ENCODE peak calls at places on chromosome 21, in four cellular contexts. L, B, J and P are unnamed samples.

GRCh38 chr21:32406405-32406804 is 6.1 kb upstream of the EVA1C start:
- DNase-seq in L (peak; percentile 37), B (no peak), J (no peak), P (no peak)

GRCh38 chr21:17488620-17489019 is 24.2 kb upstream of the CXADR start:
- DNase-seq in L (no peak), B (no peak), J (no peak), P (no peak)

GRCh38 chr21:25790122-25790951 is 55.6 kb downstream of the GABPA start:
- DNase-seq in L (peak; percentile 27), B (peak; percentile 17), J (peak; percentile 41), P (peak; percentile 40)

GRCh38 chr21:38383411-38384245 is 114.6 kb downstream of the ERG start:
- DNase-seq in L (no peak), B (no peak), J (no peak), P (no peak)

GRCh38 chr21:25626752-25627151 is 12.3 kb upstream of the JAM2 start:
- DNase-seq in L (no peak), B (no peak), J (no peak), P (peak; percentile 48)

GRCh38 chr21:34885636-34886553 is 163.2 kb downstream of the RUNX1 start:
- DNase-seq in L (no peak), B (no peak), J (no peak), P (no peak)

GRCh38 chr21:29829514-29830255 is 110.1 kb downstream of the GRIK1 start:
- DNase-seq in L (peak; percentile 1), B (no peak), J (no peak), P (no peak)

GRCh38 chr21:31162827-31163226 is 124.6 kb upstream of the KRTAP19-8 start:
- DNase-seq in L (no peak), B (no peak), J (peak; percentile 70), P (peak; percentile 50)

GRCh38 chr21:29787011-29787909 is 152.5 kb downstream of the GRIK1 start:
- DNase-seq in L (no peak), B (no peak), J (no peak), P (no peak)

GRCh38 chr21:34820051-34820450 is 151.3 kb downstream of the CLIC6 start:
- DNase-seq in L (no peak), B (no peak), J (no peak), P (no peak)

GRCh38 chr21:33300701-33301631 is 23.8 kb upstream of the IFNAR1 start:
- DNase-seq in L (no peak), B (no peak), J (no peak), P (peak; percentile 67)

GRCh38 chr21:37914211-37914900 is 1.9 kb downstream of the KCNJ6 start:
- DNase-seq in L (peak; percentile 34), B (peak; percentile 84), J (peak; percentile 22), P (no peak)

GRCh38 chr21:37045556-37045955 is 27.3 kb downstream of the PIGP start:
- DNase-seq in L (no peak), B (no peak), J (no peak), P (no peak)

GRCh38 chr21:16425297-16425696 is 695.5 kb downstream of the USP25 start:
- DNase-seq in L (no peak), B (no peak), J (no peak), P (no peak)

GRCh38 chr21:16422702-16423101 is 692.9 kb downstream of the USP25 start:
- DNase-seq in L (no peak), B (no peak), J (no peak), P (no peak)

GRCh38 chr21:16424331-16424749 is 694.6 kb downstream of the USP25 start:
- DNase-seq in L (peak; percentile 52), B (no peak), J (no peak), P (no peak)

GRCh38 chr21:16426936-16427335 is 697.2 kb downstream of the USP25 start:
- DNase-seq in L (no peak), B (no peak), J (no peak), P (no peak)

DNA sequence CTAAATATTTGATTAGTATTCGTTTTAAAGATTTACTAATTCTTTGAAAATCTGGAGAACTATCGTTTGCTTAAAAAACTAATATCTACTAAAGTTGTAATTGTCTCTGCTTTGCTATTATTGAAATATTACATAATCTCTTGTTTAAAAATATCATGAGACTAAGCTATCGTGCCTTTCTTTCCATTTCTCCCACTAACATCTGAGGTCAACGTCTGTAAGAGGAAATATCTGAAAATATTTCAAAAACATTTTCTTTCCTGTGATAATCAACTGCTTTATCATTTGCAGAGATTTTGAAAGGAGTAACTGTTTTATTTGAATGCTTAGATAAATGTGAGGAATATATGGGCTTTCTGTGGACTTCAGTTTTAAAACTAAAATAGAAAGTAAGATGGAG is 694.1 kb downstream of the USP25 start:
- DNase-seq in L (no peak), B (no peak), J (no peak), P (no peak)
- H3K4me3 ChIP-seq in L (peak overlapping the region; percentile 73), B (no peak overlapping the region), J (no peak overlapping the region), P (peak overlapping the region; percentile 63)

DNA sequence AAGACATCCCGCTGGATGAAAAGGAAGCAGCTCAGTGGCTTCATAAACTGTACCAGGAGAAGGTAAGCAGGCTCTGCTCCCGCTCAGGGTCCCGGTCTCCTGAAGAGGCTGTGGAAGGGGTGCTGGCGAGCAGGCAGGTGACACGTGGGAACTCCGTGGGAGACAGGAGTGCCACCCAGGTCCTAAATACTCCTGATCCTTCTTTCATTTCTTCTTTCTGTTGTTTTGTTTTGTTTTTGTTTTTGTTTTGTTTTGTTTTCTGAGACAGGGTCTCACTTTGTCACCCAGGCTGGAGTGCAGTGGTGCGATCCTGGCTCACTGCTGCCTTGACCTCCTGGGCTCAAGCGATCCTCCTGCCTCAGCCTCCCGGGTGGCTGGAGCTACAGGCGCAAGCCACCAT is 34.0 kb upstream of the TRAPPC10 start:
- DNase-seq in L (no peak), B (no peak), J (no peak), P (no peak)
- TF ChIP-seq CTCF in L (no peak), B (no peak), J (no peak), P (no peak)

GRCh38 chr21:41598561-41599511 is 90.9 kb upstream of the TMPRSS2 start:
- DNase-seq in L (no peak), B (no peak), J (no peak), P (no peak)

GRCh38 chr21:41600556-41600955 is 92.6 kb upstream of the TMPRSS2 start:
- DNase-seq in L (no peak), B (no peak), J (no peak), P (no peak)

GRCh38 chr21:41601573-41602371 is 93.8 kb upstream of the TMPRSS2 start:
- DNase-seq in L (peak; percentile 38), B (no peak), J (peak; percentile 13), P (no peak)

GRCh38 chr21:41600961-41601572 is 93.1 kb upstream of the TMPRSS2 start:
- DNase-seq in L (no peak), B (no peak), J (no peak), P (no peak)

GRCh38 chr21:41600116-41600515 is 92.2 kb upstream of the TMPRSS2 start:
- DNase-seq in L (no peak), B (no peak), J (no peak), P (no peak)
- H3K4me1 ChIP-seq in L (no peaks in the 10 kb centered on the region), B (no peaks in the 10 kb centered on the region), J (no peaks in the 10 kb centered on the region), P (no peaks in the 10 kb centered on the region)

GRCh38 chr21:28632718-28633408 is 359.8 kb downstream of the LTN1 start:
- DNase-seq in L (peak; percentile 97), B (peak; percentile 36), J (peak; percentile 83), P (no peak)
- H3K4me3 ChIP-seq in L (peak overlapping the region; percentile 11), B (no peak overlapping the region), J (no peak overlapping the region), P (no peak overlapping the region)

DNA sequence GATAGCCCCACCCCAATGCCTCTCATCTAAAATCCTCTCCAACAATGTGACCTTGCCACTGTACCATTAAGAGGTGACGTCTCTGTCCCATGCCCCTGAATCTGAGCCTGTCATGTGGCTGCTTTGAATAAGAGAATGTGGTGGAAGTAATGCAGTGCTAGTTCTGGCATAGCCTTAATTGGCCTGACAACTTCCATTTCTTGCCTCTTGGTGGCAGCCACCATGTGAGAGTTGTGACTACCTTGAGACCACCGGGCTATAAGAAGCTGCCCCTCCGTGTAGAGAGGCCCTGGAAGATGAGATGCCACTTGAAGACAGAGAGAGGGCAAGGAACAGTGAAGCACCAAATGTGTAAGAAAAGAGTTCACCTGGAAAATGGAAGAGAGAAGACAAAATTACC is 95.4 kb downstream of the POFUT2 start:
- DNase-seq in L (no peak), B (no peak), J (no peak), P (no peak)
- TF ChIP-seq CTCF in L (no peak), B (no peak), J (no peak), P (peak; percentile 12)

GRCh38 chr21:39388811-39389155 is 39.9 kb upstream of the HMGN1 start:
- DNase-seq in L (no peak), B (no peak), J (no peak), P (no peak)
- H3K4me1 ChIP-seq in L (peaks cover 31% of the 10 kb centered on the region), B (peaks cover 20% of the 10 kb centered on the region), J (peaks cover 14% of the 10 kb centered on the region), P (no peaks in the 10 kb centered on the region)

DNA sequence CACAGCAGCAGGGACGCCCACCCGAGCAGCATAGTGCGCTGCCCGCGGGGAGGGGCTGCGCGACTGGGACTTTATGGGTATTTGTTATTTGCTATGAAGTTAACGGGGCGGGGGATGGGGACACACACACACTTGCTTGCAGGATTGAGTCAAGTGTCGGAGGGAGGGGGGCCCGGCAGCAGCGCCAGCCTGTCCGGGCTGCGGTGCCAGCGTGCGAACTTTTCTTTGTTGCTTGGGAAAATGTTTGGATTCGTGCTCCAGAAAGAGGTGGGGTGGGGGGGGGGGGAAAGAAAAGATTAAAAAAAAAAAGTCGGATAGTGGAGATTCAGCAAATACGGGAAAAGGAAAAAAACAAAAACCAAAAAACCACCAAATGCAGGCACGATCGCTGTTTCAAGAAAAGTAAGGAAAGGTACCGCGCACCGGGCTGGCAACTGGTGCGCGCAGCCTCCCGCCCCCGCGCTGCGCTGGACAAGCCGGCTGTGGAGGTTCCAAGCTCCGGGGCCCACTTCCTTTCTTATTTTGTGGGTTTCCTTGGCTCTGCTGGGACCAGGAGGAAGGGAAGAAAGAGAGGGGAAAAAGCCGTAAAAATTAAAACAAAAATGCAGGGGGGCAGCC is 419 bp downstream of the ADAMTS5 start:
- DNase-seq in L (no peak), B (peak; percentile 52), J (peak; percentile 37), P (peak; percentile 20)
- H3K4me3 ChIP-seq in L (peak overlapping the region; percentile 42), B (peak overlapping the region; percentile 60), J (peak overlapping the region; percentile 65), P (peak overlapping the region; percentile 88)

DNA sequence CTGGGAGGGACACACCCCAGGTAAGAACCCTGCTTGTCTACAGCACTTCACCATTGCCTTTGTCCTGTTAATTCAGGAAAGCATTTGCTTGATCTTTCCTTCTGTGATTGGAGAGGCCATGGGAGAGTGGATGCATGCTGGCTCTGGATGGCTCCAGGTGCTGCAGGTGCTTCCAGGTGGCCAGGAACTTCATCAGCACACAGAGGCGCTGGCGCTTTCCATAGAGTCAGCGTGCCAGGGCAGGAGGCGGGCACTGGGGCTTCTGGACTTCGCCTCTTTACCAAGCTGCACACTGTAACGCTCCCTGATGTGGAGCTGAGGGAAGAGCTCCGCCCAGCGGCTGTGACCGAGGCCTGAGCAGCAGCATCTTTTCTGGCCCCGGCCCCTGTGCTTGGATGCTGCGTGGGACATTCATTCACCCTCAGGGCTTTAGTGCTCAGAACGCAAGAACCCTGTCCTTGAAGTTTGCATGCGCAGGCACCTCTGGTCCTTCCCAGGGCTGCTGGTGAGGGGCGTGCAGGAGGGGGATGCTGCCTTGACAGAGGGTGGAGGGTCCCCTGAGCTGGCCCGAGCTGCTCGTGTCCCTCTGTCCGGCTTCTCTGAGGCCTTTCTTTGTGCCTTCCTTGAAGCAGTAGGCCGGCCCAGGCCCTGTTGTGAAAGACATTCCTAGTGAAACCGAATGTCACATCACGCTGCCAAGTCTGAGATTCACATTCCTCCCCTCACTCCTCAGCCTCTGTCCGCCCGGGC is 1.6 kb upstream of the MX2 start:
- DNase-seq in L (peak; percentile 21), B (peak; percentile 24), J (peak; percentile 26), P (no peak)
- TF ChIP-seq CTCF in L (no peak), B (peak; percentile 6), J (no peak), P (no peak)